ENCODE peak calls at places on chromosomes 1 and 21, in nine cellular contexts. U is ovary, Y is stomach, W is K562, R is sigmoid colon, Q is SK-N-SH, T is esophagus muscularis mucosa, C is A549, I is H1. J is an unnamed sample.
A peak's percentile ranks its signal among the peaks of the same experiment; 100 is the strongest.

GRCh38 chr1:200487650-200488049 is 77.8 kb upstream of the ZNF281 start:
- DNase-seq in U (no peak), Y (no peak), W (no peak), R (no peak), Q (no peak), T (no peak), C (no peak), I (no peak), J (no peak)

GRCh38 chr1:61463220-61463619 is 261.7 kb downstream of the TM2D1 start:
- DNase-seq in U (no peak), Y (no peak), W (no peak), R (no peak), Q (no peak), T (no peak), C (no peak), I (no peak), J (no peak)

GRCh38 chr1:229272164-229273158 is 1.6 kb downstream of the RAB4A start:
- DNase-seq in U (no peak), Y (no peak), W (no peak), R (no peak), Q (no peak), T (peak; percentile 72), C (no peak), I (no peak), J (no peak)

GRCh38 chr1:198619375-198620140 is 19.3 kb upstream of the PTPRC start:
- DNase-seq in U (no peak), Y (no peak), W (no peak), R (no peak), Q (no peak), T (no peak), C (no peak), I (no peak), J (no peak)

GRCh38 chr1:92791487-92792058 is 6.7 kb upstream of the EVI5 start:
- DNase-seq in U (no peak), Y (no peak), W (no peak), R (no peak), Q (no peak), T (no peak), C (no peak), I (no peak), J (no peak)

GRCh38 chr1:55636691-55637090 is 421.5 kb upstream of the USP24 start:
- DNase-seq in U (no peak), Y (no peak), W (no peak), R (no peak), Q (no peak), T (no peak), C (no peak), I (no peak), J (no peak)

GRCh38 chr1:157371211-157371610 is 181.1 kb downstream of the FCRL5 start:
- DNase-seq in U (no peak), Y (no peak), W (no peak), R (no peak), Q (no peak), T (no peak), C (no peak), I (no peak), J (no peak)

GRCh38 chr21:18384771-18385170 is 18.8 kb downstream of the TMPRSS15 start:
- DNase-seq in U (no peak), Y (no peak), W (peak; percentile 4), R (no peak), Q (peak; percentile 17), T (no peak), C (peak; percentile 2), I (no peak), J (no peak)

GRCh38 chr1:51936531-51936930 is 54.0 kb downstream of the RAB3B start:
- DNase-seq in U (no peak), Y (no peak), W (no peak), R (no peak), Q (no peak), T (no peak), C (no peak), I (no peak), J (no peak)

GRCh38 chr1:14925336-14926136 is 228.0 kb upstream of the TMEM51 start:
- DNase-seq in U (no peak), Y (no peak), W (no peak), R (no peak), Q (no peak), T (no peak), C (no peak), I (no peak), J (no peak)

GRCh38 chr1:229238674-229239415 is 32.1 kb upstream of the RAB4A start:
- DNase-seq in U (no peak), Y (no peak), W (no peak), R (no peak), Q (no peak), T (no peak), C (no peak), I (peak; percentile 45), J (no peak)

GRCh38 chr1:120179420-120180348 is 3.4 kb upstream of the SEC22B start:
- DNase-seq in U (peak; percentile 58), Y (no peak), W (peak; percentile 5), R (peak; percentile 62), Q (peak; percentile 5), T (no peak), C (no peak), I (peak; percentile 58), J (no peak)

GRCh38 chr1:234969630-234970370 is 158.8 kb downstream of the TOMM20 start:
- DNase-seq in U (peak; percentile 85), Y (peak; percentile 63), W (no peak), R (peak; percentile 86), Q (peak; percentile 93), T (no peak), C (no peak), I (peak; percentile 82), J (peak; percentile 32)

GRCh38 chr21:35990609-35991008 is 69.7 kb downstream of the SETD4 start:
- DNase-seq in U (no peak), Y (no peak), W (no peak), R (no peak), Q (no peak), T (no peak), C (no peak), I (no peak), J (no peak)

GRCh38 chr1:210373878-210374599 is 45.3 kb downstream of the HHAT start:
- DNase-seq in U (no peak), Y (peak; percentile 52), W (peak; percentile 85), R (peak; percentile 74), Q (peak; percentile 57), T (peak; percentile 82), C (peak; percentile 97), I (peak; percentile 90), J (no peak)

DNA sequence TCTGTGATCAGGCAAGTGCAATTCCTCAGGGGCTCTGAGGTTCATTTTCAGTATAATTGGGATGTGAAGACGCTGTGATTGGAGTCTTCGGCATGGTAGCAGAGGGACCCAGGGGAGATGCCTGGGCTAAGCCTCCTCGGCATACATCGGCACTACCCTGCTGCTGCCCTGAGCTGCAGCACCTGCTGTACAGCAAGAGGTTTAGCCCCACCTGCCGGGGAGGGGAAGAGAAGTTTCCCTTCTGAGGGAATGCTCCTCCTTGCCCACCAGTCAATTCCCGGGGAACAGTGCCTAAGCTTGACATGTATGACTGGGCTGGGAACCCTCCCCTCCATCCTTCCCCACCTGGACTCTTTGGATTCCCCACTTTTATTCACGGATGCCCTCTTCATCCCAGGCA is 24.9 kb downstream of the CNIH3 start:
- DNase-seq in U (no peak), Y (peak; percentile 62), W (peak; percentile 34), R (no peak), Q (no peak), T (no peak), C (peak; percentile 24), I (peak; percentile 66), J (no peak)
- TF ChIP-seq CTCF in U (no peak), Y (no peak), W (peak; percentile 60), R (no peak), Q (no peak), T (no peak), C (peak; percentile 23), I (peak; percentile 65), J (no peak)

DNA sequence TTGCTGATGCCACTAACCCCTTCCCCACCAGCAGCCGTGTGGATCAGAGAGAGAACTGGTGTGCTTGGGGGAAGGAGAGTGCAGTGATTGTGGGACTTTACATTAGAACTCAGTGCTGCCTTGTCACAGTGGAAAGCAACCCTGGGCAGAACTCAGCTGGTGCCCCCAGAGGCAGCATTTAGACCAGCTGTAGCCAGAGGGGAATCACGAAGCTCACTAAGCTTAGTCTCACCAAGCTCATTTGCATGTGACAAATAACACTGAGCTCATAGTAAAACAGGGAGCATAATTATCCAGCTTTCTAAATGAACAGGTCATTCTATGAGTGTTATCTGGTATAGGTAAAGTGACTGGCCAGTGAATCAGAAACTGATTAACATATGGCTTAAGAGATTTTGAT is 9.8 kb upstream of the SMAP2 start:
- DNase-seq in U (no peak), Y (no peak), W (no peak), R (no peak), Q (no peak), T (no peak), C (no peak), I (no peak), J (no peak)
- TF ChIP-seq EP300 in U (no peak), Y (no peak), W (no peak), R (no peak), Q (no peak), T (no peak), C (no peak), I (no peak), J (no peak)

DNA sequence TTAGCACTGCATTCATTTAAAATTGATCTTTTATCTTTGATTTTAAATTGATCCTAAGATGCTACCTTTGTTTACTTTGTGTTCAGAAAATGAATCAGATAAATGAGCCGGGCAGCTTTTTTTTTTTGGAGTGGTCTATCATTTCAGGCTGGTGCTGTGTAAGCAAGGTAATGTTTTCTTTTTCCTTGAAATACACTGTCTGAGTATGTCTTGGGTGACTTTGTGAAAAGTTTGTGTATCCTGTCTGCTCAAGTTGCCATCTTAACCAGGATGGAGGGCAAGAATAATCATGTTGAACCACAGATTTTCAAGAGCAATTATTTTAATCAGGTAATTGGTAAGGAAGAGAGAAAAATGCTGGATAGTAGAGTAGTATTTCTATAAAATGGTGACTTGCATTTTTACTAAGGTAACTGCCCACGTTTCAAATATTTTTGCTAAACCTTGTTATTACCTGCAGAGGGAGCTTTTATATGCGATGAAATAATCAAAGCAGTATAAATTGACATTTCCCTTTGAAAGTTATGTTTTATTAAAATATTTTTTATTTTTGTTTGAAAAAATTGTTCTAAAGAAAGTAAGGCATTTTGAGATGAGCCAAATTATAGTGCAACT is 11.1 kb downstream of the ADGRL2 start:
- DNase-seq in U (no peak), Y (no peak), W (no peak), R (no peak), Q (no peak), T (no peak), C (peak; percentile 28), I (no peak), J (no peak)
- TF ChIP-seq CTCF in U (no peak), Y (no peak), W (no peak), R (no peak), Q (peak; percentile 59), T (peak; percentile 38), C (peak; percentile 39), I (no peak), J (no peak)

DNA sequence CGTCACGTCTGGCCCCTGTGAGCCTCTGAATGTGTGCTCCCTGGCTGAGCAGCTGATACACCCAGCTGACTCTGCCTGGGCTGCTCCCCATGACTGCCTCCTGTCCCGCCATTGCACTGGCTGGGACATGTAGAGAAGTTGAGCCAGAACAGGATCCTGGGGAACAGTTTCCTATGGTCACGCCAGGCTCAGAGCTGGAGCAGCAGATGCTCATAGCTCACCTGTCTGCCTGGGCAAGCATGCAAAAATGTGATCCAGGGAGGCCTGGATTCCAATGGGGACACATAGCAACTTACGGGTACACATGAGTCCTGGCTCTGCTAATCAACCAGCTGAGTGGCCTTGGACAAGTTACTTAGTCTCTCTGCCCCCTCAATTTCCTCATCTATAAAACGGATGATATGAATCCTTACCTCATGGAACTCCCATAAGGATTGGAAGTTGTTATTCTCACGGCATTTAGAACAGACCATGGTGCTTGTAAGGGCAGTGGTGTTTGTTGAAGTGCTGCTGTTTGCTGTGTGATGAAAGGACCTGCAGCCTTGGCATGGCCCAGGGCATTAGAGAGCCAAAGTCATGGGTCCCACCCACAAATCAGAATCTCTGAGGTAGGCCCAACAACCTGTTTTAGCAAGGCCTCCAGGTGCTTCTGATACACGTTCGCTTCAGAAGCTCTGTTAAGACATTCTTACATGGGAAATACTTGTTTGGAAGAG is 150.3 kb upstream of the VANGL1 start:
- DNase-seq in U (no peak), Y (no peak), W (no peak), R (no peak), Q (no peak), T (peak; percentile 75), C (no peak), I (no peak), J (no peak)
- TF ChIP-seq EP300 in U (no peak), Y (no peak), W (no peak), R (no peak), Q (no peak), T (no peak), C (no peak), I (no peak), J (no peak)